ENCODE peak calls at places on chromosomes 13 and 19, in eight cellular contexts. T is fibroblast of lung, O is nephron progenitor cell, A is astrocyte of the cerebellum, I is ovary, W is Calu3, B is B cell, X is psoas muscle. N is an unnamed sample.

GRCh38 chr13:110841846-110842245 is 73.0 kb downstream of the ANKRD10 start:
- DNase-seq in O (no peak), W (no peak), B (no peak), X (no peak), A (no peak), I (no peak), T (no peak), N (no peak)

GRCh38 chr13:41652735-41653361 is 195.5 kb downstream of the RGCC start:
- DNase-seq in A (peak; percentile 68), W (peak; percentile 34), X (no peak), O (peak; percentile 15), T (peak; percentile 84), I (peak; percentile 27), B (no peak), N (peak; percentile 55)

GRCh38 chr19:10774893-10775292 is 57.0 kb downstream of the DNM2 start:
- DNase-seq in B (no peak), I (no peak), T (no peak), W (no peak), O (no peak), A (no peak), X (no peak), N (no peak)

GRCh38 chr19:6318772-6319171 is 14.6 kb downstream of the ACER1 start:
- DNase-seq in T (no peak), I (no peak), W (no peak), B (no peak), X (no peak), O (no peak), A (no peak), N (peak; percentile 28)

GRCh38 chr19:5624154-5624663 is 1.3 kb downstream of the SAFB start:
- DNase-seq in X (peak; percentile 71), O (peak; percentile 30), B (no peak), I (peak; percentile 54), W (no peak), T (peak; percentile 59), A (peak; percentile 15), N (peak; percentile 36)

GRCh38 chr19:10551698-10552301 is 8.1 kb downstream of the ATG4D start:
- DNase-seq in T (peak; percentile 22), W (peak; percentile 20), I (no peak), B (no peak), O (no peak), X (no peak), A (no peak), N (peak; percentile 73)

GRCh38 chr13:37085656-37086055 is 19.8 kb downstream of the CSNK1A1L start:
- DNase-seq in A (no peak), O (no peak), W (no peak), I (no peak), B (no peak), X (no peak), T (peak; percentile 17), N (no peak)

GRCh38 chr19:12939292-12939606 is 840 bp downstream of the CALR start:
- DNase-seq in B (peak; percentile 45), T (peak; percentile 42), I (no peak), A (no peak), X (peak; percentile 61), W (no peak), O (no peak), N (peak; percentile 74)

GRCh38 chr13:44463759-44464158 is 90.1 kb downstream of the SERP2 start:
- DNase-seq in W (no peak), B (no peak), I (no peak), A (no peak), O (no peak), X (no peak), T (no peak), N (no peak)

GRCh38 chr19:8487137-8487851 is 15.1 kb downstream of the PRAM1 start:
- DNase-seq in A (no peak), X (no peak), W (no peak), T (no peak), I (no peak), B (no peak), O (no peak), N (peak; percentile 81)

GRCh38 chr19:2249880-2250764 is 999 bp downstream of the AMH start:
- DNase-seq in I (no peak), A (no peak), W (no peak), X (no peak), B (no peak), O (no peak), T (no peak), N (no peak)

GRCh38 chr13:39859898-39860297 is 204.4 kb downstream of the COG6 start:
- DNase-seq in O (no peak), B (no peak), W (no peak), A (no peak), X (no peak), I (no peak), T (no peak), N (no peak)

GRCh38 chr13:66225071-66225470 is 1005.1 kb downstream of the PCDH9 start:
- DNase-seq in B (no peak), A (no peak), I (no peak), O (peak; percentile 8), X (no peak), W (no peak), T (no peak), N (no peak)

GRCh38 chr13:30585748-30586262 is 31.9 kb upstream of the USPL1 start:
- DNase-seq in X (no peak), I (no peak), W (no peak), O (no peak), T (peak; percentile 54), A (peak; percentile 66), B (no peak), N (no peak)

GRCh38 chr13:78909276-78909675 is 250.3 kb upstream of the OBI1 start:
- DNase-seq in W (no peak), A (no peak), T (no peak), B (no peak), I (no peak), X (no peak), O (no peak), N (no peak)

GRCh38 chr13:40408602-40409001 is 257.8 kb downstream of the FOXO1 start:
- DNase-seq in O (no peak), W (no peak), T (peak; percentile 39), I (no peak), B (no peak), A (no peak), X (no peak), N (no peak)

GRCh38 chr19:42528354-42529247 is at the start of gene CEACAM1:
- DNase-seq in B (peak; percentile 61), W (peak; percentile 79), X (no peak), T (no peak), I (no peak), A (no peak), O (no peak), N (peak; percentile 75)

DNA sequence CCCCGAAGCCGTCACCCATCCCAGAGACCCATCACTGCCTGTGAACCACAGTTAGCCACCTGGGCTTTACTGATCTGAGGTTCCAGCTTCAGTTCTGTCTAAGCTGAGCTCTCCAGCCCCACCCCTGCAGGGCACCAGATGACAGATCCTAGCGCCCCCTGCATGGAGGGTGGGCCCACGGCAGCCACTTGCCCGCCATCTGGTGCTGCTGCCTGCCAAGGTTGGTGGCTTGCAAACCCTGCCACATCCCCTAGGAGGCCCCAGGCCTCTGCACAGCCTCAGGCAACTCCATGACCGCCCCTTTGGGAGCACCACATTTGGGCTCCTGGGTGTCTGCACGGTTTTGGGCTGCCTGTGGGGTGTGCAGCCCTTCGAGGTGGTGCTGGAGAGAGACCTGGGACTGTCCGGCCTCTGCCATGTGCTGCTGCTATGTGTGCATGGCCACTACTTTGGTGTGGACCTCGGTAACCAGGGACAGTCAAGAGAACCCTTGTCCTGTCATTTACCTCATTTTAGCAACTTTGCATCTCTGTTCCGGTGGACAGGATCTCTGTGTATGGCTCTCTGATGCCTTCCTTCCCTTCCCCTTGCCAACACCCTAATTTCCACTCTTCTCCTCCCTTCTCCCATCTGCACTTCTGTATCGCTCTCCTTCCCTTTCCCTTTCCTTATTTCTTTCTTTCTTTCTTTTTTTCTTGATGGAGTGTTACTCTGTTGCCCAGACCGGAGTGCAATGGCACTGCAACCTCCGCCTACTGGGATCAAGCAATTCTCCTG is 17.4 kb upstream of the SDHAF1 start:
- DNase-seq in W (peak; percentile 37), A (no peak), I (no peak), B (no peak), T (no peak), X (no peak), O (no peak), N (peak; percentile 71)
- TF ChIP-seq CTCF in W (no peak), A (no peak), I (no peak), B (peak; percentile 30), T (no peak), X (no peak), O (peak; percentile 23), N (peak; percentile 60)

DNA sequence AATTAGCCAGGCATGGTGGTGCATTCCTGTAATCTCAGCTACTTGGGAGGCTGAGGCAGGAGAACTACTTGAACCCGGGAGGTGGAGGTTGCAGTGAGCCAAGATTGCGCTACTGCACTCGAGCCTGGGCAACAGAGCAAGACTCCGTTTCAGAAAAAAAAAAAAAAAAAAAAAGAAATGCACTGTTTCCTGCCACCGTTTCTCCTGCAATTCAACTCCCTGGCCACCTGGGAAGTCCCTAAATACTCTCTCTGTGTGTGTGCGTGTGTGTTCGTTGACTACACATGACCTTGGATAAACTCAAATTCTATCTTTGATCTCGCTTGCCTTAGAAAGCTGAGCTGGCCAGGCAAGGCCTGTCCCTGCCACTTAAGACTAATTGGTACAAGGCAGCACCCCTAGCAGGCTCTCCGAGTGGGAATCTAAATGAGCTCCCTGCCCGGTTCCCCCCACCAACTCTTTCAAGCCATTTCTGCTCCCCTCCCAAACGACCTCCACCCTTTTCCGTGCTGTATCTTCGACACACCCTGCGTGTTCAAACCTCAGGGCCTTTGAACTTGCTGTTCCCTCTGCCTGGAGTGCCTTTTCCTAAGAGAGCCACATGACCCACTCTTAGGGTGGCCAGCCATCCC is 5.2 kb upstream of the BCAT2 start:
- DNase-seq in O (no peak), I (no peak), W (peak; percentile 27), A (no peak), T (no peak), B (no peak), X (no peak), N (peak; percentile 35)
- TF ChIP-seq CTCF in O (no peak), I (no peak), W (no peak), A (no peak), T (no peak), B (no peak), X (peak; percentile 24), N (no peak)

DNA sequence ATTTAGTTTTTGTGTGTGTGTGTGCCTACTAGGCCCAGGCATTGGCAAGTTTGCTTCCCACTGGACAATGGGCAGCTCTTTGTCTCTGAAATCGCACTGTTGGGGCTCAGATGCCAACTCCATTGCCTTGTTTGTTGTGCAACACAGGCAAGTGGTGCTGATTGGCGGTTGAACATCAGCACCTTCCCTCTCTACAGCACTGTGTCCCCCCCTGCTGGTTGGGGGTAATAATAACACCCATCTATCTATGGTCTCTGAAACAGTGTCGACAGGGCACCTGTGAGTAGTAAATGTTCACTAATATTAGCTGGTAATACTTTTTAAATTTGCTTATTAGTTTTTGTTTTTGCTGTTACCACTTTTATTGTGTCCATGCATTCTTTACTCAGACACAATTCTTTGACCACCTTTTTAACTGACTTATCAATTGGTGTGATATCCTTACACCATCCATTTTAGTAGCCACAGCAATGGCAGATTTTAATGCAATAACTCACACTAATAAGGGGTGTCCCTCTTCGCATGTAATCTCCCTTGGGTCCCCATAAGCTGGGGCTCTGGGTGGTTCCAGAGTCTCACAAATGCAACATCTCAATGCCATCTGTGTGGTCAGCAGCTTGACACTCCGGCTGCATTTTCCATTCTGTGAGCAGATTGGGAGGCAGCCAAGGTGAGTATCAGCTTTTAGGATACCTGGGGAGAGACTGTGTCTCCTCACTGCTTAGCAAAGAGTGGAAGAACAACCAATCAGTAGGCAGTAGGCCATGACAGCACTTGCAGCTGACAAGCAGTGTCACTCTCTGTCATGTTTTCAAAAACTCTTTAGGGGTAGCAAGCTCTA is 47.7 kb upstream of the UQCRFS1 start:
- DNase-seq in X (no peak), I (no peak), T (no peak), B (no peak), W (peak; percentile 40), O (peak; percentile 60), A (no peak), N (peak; percentile 51)
- TF ChIP-seq CTCF in X (peak; percentile 51), I (no peak), T (no peak), B (peak; percentile 18), W (peak; percentile 27), O (peak; percentile 69), A (peak; percentile 15), N (peak; percentile 78)

GRCh38 chr19:35327642-35328041 is 1.3 kb upstream of the CD22 start:
- DNase-seq in X (no peak), O (no peak), W (no peak), B (no peak), I (no peak), A (no peak), T (no peak), N (no peak)
- TF ChIP-seq CTCF in X (no peak), O (no peak), W (peak; percentile 41), B (no peak), I (no peak), A (no peak), T (peak; percentile 16), N (no peak)